ENCODE peak calls at places on chromosomes 11 and 22, in five cellular contexts. J is activated CD4-positive, CD25-positive, alpha-beta regulatory T cell; I is CD4-positive, alpha-beta T cell; S is iPS-NIHi11; P is T-helper 2 cell. U is an unnamed sample.

GRCh38 chr11:96337541-96338530 is 5.2 kb downstream of the MAML2 start:
- DNase-seq in S (no peak), P (no peak), J (no peak), I (no peak), U (no peak)

GRCh38 chr11:26478710-26479109 is 93.4 kb downstream of the MUC15 start:
- DNase-seq in P (no peak), S (no peak), I (no peak), J (no peak), U (no peak)

GRCh38 chr11:15006139-15006759 is 34.1 kb upstream of the CALCA start:
- DNase-seq in P (peak; percentile 7), I (no peak), J (no peak), S (peak; percentile 49), U (peak; percentile 30)

GRCh38 chr11:124143034-124143433 is 27.8 kb downstream of the VWA5A start:
- DNase-seq in S (no peak), J (no peak), I (no peak), P (no peak), U (no peak)

GRCh38 chr11:6438979-6439571 is 1.7 kb downstream of the HPX start:
- DNase-seq in P (no peak), I (no peak), S (peak; percentile 76), J (no peak), U (peak; percentile 65)

GRCh38 chr11:96215094-96215782 is 127.8 kb downstream of the MAML2 start:
- DNase-seq in J (no peak), I (peak; percentile 41), S (no peak), P (peak; percentile 25), U (no peak)

GRCh38 chr11:16632295-16633200 is 105.9 kb upstream of the C11orf58 start:
- DNase-seq in P (no peak), S (peak; percentile 13), I (no peak), J (no peak), U (no peak)

GRCh38 chr11:528815-529728 is 6.3 kb downstream of the HRAS start:
- DNase-seq in P (no peak), I (no peak), J (no peak), S (no peak), U (no peak)

GRCh38 chr22:18978506-18978905 is 42.4 kb upstream of the PRODH start:
- DNase-seq in J (no peak), I (no peak), S (no peak), P (no peak), U (no peak)